ENCODE peak calls at places on chromosomes 7 and 10, in four cellular contexts. One of them, this sample, is unnamed.

GRCh38 chr7:39458346-39458745 is 107.9 kb upstream of the YAE1 start:
- DNase-seq in activated CD8-positive, alpha-beta T cell treated with anti-CD3 and anti-CD28 coated beads for 36 hours: no peak
- DNase-seq in psoas muscle: no peak
- DNase-seq in LoVo: no peak
- DNase-seq in this sample: no peak

GRCh38 chr7:108576110-108576509 is 6.4 kb downstream of the DNAJB9 start:
- DNase-seq in LoVo: no peak
- DNase-seq in psoas muscle: no peak
- DNase-seq in activated CD8-positive, alpha-beta T cell treated with anti-CD3 and anti-CD28 coated beads for 36 hours: no peak
- DNase-seq in this sample: no peak

GRCh38 chr7:25282194-25282593 is 53.9 kb upstream of the NPVF start:
- DNase-seq in LoVo: no peak
- DNase-seq in activated CD8-positive, alpha-beta T cell treated with anti-CD3 and anti-CD28 coated beads for 36 hours: no peak
- DNase-seq in psoas muscle: no peak
- DNase-seq in this sample: no peak

GRCh38 chr10:31586708-31587107 is 267.7 kb downstream of the ZEB1 start:
- DNase-seq in LoVo: no peak
- DNase-seq in psoas muscle: no peak
- DNase-seq in activated CD8-positive, alpha-beta T cell treated with anti-CD3 and anti-CD28 coated beads for 36 hours: no peak
- DNase-seq in this sample: peak

GRCh38 chr7:116524609-116525297 is at the start of gene CAV1:
- DNase-seq in psoas muscle: peak
- DNase-seq in LoVo: peak
- DNase-seq in activated CD8-positive, alpha-beta T cell treated with anti-CD3 and anti-CD28 coated beads for 36 hours: peak
- DNase-seq in this sample: peak

GRCh38 chr10:74928742-74929191 is 102.4 kb downstream of the KAT6B start:
- DNase-seq in psoas muscle: no peak
- DNase-seq in activated CD8-positive, alpha-beta T cell treated with anti-CD3 and anti-CD28 coated beads for 36 hours: no peak
- DNase-seq in LoVo: no peak
- DNase-seq in this sample: no peak

GRCh38 chr7:69060516-69060915 is 537.8 kb upstream of the AUTS2 start:
- DNase-seq in activated CD8-positive, alpha-beta T cell treated with anti-CD3 and anti-CD28 coated beads for 36 hours: no peak
- DNase-seq in psoas muscle: no peak
- DNase-seq in LoVo: no peak
- DNase-seq in this sample: no peak

GRCh38 chr10:75023074-75023473 is 88.4 kb upstream of the SAMD8 start:
- DNase-seq in psoas muscle: no peak
- DNase-seq in activated CD8-positive, alpha-beta T cell treated with anti-CD3 and anti-CD28 coated beads for 36 hours: no peak
- DNase-seq in LoVo: no peak
- DNase-seq in this sample: no peak

GRCh38 chr10:27742926-27743735 is 2.5 kb downstream of the MKX start:
- DNase-seq in psoas muscle: peak
- DNase-seq in activated CD8-positive, alpha-beta T cell treated with anti-CD3 and anti-CD28 coated beads for 36 hours: peak
- DNase-seq in LoVo: no peak
- DNase-seq in this sample: peak

GRCh38 chr7:28062197-28062988 is 118.2 kb downstream of the JAZF1 start:
- DNase-seq in psoas muscle: peak
- DNase-seq in LoVo: peak
- DNase-seq in activated CD8-positive, alpha-beta T cell treated with anti-CD3 and anti-CD28 coated beads for 36 hours: peak
- DNase-seq in this sample: peak

GRCh38 chr7:42662862-42663261 is 249.0 kb downstream of the C7orf25 start:
- DNase-seq in LoVo: no peak
- DNase-seq in psoas muscle: no peak
- DNase-seq in activated CD8-positive, alpha-beta T cell treated with anti-CD3 and anti-CD28 coated beads for 36 hours: no peak
- DNase-seq in this sample: no peak

GRCh38 chr7:155813125-155813524 is 862 bp upstream of the SHH start:
- DNase-seq in LoVo: no peak
- DNase-seq in psoas muscle: no peak
- DNase-seq in activated CD8-positive, alpha-beta T cell treated with anti-CD3 and anti-CD28 coated beads for 36 hours: no peak
- DNase-seq in this sample: peak

GRCh38 chr10:109891105-109891504 is 32.2 kb downstream of the XPNPEP1 start:
- DNase-seq in LoVo: no peak
- DNase-seq in psoas muscle: no peak
- DNase-seq in activated CD8-positive, alpha-beta T cell treated with anti-CD3 and anti-CD28 coated beads for 36 hours: no peak
- DNase-seq in this sample: no peak

GRCh38 chr7:120110169-120110568 is 162.8 kb upstream of the KCND2 start:
- DNase-seq in psoas muscle: no peak
- DNase-seq in activated CD8-positive, alpha-beta T cell treated with anti-CD3 and anti-CD28 coated beads for 36 hours: no peak
- DNase-seq in LoVo: no peak
- DNase-seq in this sample: no peak

GRCh38 chr10:77236700-77237099 is 400.9 kb downstream of the KCNMA1 start:
- DNase-seq in psoas muscle: no peak
- DNase-seq in LoVo: peak
- DNase-seq in activated CD8-positive, alpha-beta T cell treated with anti-CD3 and anti-CD28 coated beads for 36 hours: no peak
- DNase-seq in this sample: no peak

GRCh38 chr7:67918158-67918557 is 921.5 kb downstream of the TYW1 start:
- DNase-seq in activated CD8-positive, alpha-beta T cell treated with anti-CD3 and anti-CD28 coated beads for 36 hours: peak
- DNase-seq in LoVo: no peak
- DNase-seq in psoas muscle: no peak
- DNase-seq in this sample: no peak

GRCh38 chr10:76352300-76352699 is 920.9 kb downstream of the LRMDA start:
- DNase-seq in activated CD8-positive, alpha-beta T cell treated with anti-CD3 and anti-CD28 coated beads for 36 hours: no peak
- DNase-seq in psoas muscle: no peak
- DNase-seq in LoVo: no peak
- DNase-seq in this sample: no peak

GRCh38 chr7:82810558-82811259 is 352.0 kb downstream of the PCLO start:
- DNase-seq in psoas muscle: no peak
- DNase-seq in LoVo: peak
- DNase-seq in activated CD8-positive, alpha-beta T cell treated with anti-CD3 and anti-CD28 coated beads for 36 hours: peak
- DNase-seq in this sample: no peak

GRCh38 chr10:123140164-123140982 is 4.6 kb downstream of the HMX3 start:
- DNase-seq in activated CD8-positive, alpha-beta T cell treated with anti-CD3 and anti-CD28 coated beads for 36 hours: peak
- DNase-seq in LoVo: no peak
- DNase-seq in psoas muscle: no peak
- DNase-seq in this sample: no peak

GRCh38 chr7:132402096-132402495 is 174.2 kb downstream of the PLXNA4 start:
- DNase-seq in LoVo: no peak
- DNase-seq in psoas muscle: no peak
- DNase-seq in activated CD8-positive, alpha-beta T cell treated with anti-CD3 and anti-CD28 coated beads for 36 hours: no peak
- DNase-seq in this sample: no peak

GRCh38 chr7:139018910-139019309 is 16.9 kb downstream of the ZC3HAV1L start:
- DNase-seq in activated CD8-positive, alpha-beta T cell treated with anti-CD3 and anti-CD28 coated beads for 36 hours: no peak
- DNase-seq in LoVo: no peak
- DNase-seq in psoas muscle: no peak
- DNase-seq in this sample: no peak

GRCh38 chr10:1434202-1434601 is 303.1 kb downstream of the ADARB2 start:
- DNase-seq in LoVo: no peak
- DNase-seq in psoas muscle: no peak
- DNase-seq in activated CD8-positive, alpha-beta T cell treated with anti-CD3 and anti-CD28 coated beads for 36 hours: no peak
- DNase-seq in this sample: no peak

GRCh38 chr7:153386581-153386980 is 627.0 kb downstream of the ACTR3B start:
- DNase-seq in activated CD8-positive, alpha-beta T cell treated with anti-CD3 and anti-CD28 coated beads for 36 hours: no peak
- DNase-seq in LoVo: no peak
- DNase-seq in psoas muscle: no peak
- DNase-seq in this sample: no peak

GRCh38 chr10:34827087-34827766 is 12.1 kb upstream of the PARD3 start:
- DNase-seq in activated CD8-positive, alpha-beta T cell treated with anti-CD3 and anti-CD28 coated beads for 36 hours: no peak
- DNase-seq in psoas muscle: no peak
- DNase-seq in LoVo: no peak
- DNase-seq in this sample: no peak

GRCh38 chr7:114622189-114622588 is 207.6 kb downstream of the FOXP2 start:
- DNase-seq in psoas muscle: no peak
- DNase-seq in activated CD8-positive, alpha-beta T cell treated with anti-CD3 and anti-CD28 coated beads for 36 hours: no peak
- DNase-seq in LoVo: no peak
- DNase-seq in this sample: no peak